ENCODE peak calls at places on chromosomes 2 and 18, in four cellular contexts. W, N, G and C are unnamed samples.

GRCh38 chr2:232365621-232366321 is 12.8 kb upstream of the ALPP start:
- DNase-seq in W (peak), N (peak), G (no peak), C (peak)

GRCh38 chr2:233165895-233166661 is 85.4 kb upstream of the ATG16L1 start:
- DNase-seq in W (peak), N (no peak), G (no peak), C (no peak)

GRCh38 chr18:34695300-34695699 is 14.8 kb upstream of the DTNA start:
- DNase-seq in W (no peak), N (no peak), G (no peak), C (no peak)

GRCh38 chr2:211329421-211329820 is 773.0 kb downstream of the CPS1 start:
- DNase-seq in W (peak), N (no peak), G (no peak), C (no peak)

GRCh38 chr18:12254137-12254819 is at the start of gene CIDEA:
- DNase-seq in W (no peak), N (no peak), G (no peak), C (no peak)

GRCh38 chr2:20457027-20457426 is 10.2 kb downstream of the RHOB start:
- DNase-seq in W (no peak), N (no peak), G (no peak), C (no peak)

GRCh38 chr2:196677404-196677803 is 37.9 kb downstream of the CCDC150 start:
- DNase-seq in W (no peak), N (no peak), G (no peak), C (no peak)

GRCh38 chr2:237742614-237743013 is 56.0 kb upstream of the RBM44 start:
- DNase-seq in W (no peak), N (no peak), G (no peak), C (no peak)

GRCh38 chr18:48767090-48767670 is 183.6 kb downstream of the SMAD7 start:
- DNase-seq in W (no peak), N (no peak), G (no peak), C (no peak)

GRCh38 chr2:47178359-47178758 is 23.3 kb upstream of the STPG4 start:
- DNase-seq in W (no peak), N (no peak), G (no peak), C (no peak)